ENCODE peak calls at places on chromosomes 1 and 21, in ten cellular contexts. E is astrocyte of the spinal cord, V is nephron progenitor cell, B is heart right ventricle, K is IMR-90, J is cardiac fibroblast, X is adrenal gland, T is activated B cell treated with CpG ODN at 0.5 μM for 24 hours, D is sigmoid colon, G is AG04449. N is an unnamed sample.

GRCh38 chr1:165633624-165634023 is 2.6 kb downstream of the MGST3 start:
- DNase-seq in E (peak), V (no peak), B (no peak), K (peak), J (peak), X (no peak), T (no peak), D (no peak), G (no peak), N (no peak)

GRCh38 chr1:59765036-59765730 is 49.6 kb upstream of the HOOK1 start:
- DNase-seq in E (no peak), V (no peak), B (no peak), K (no peak), J (no peak), X (no peak), T (no peak), D (no peak), G (no peak), N (no peak)

GRCh38 chr1:183318433-183318832 is 99.7 kb downstream of the NMNAT2 start:
- DNase-seq in E (peak), V (peak), B (peak), K (peak), J (peak), X (peak), T (no peak), D (peak), G (peak), N (peak)

GRCh38 chr1:227070638-227071285 is 130.7 kb downstream of the COQ8A start:
- DNase-seq in E (no peak), V (no peak), B (no peak), K (no peak), J (no peak), X (no peak), T (no peak), D (no peak), G (no peak), N (no peak)

GRCh38 chr1:183234660-183235476 is 48.8 kb downstream of the LAMC2 start:
- DNase-seq in E (peak), V (peak), B (peak), K (peak), J (peak), X (peak), T (no peak), D (peak), G (peak), N (peak)

GRCh38 chr1:12722626-12723025 is 6.7 kb downstream of the AADACL3 start:
- DNase-seq in E (no peak), V (no peak), B (no peak), K (no peak), J (no peak), X (no peak), T (no peak), D (no peak), G (no peak), N (no peak)

GRCh38 chr1:230976825-230977747 is 1.6 kb downstream of the TTC13 start:
- DNase-seq in E (no peak), V (no peak), B (peak), K (no peak), J (no peak), X (no peak), T (no peak), D (no peak), G (no peak), N (no peak)

GRCh38 chr1:221294244-221294643 is 415.0 kb downstream of the HLX start:
- DNase-seq in E (no peak), V (no peak), B (no peak), K (peak), J (peak), X (no peak), T (no peak), D (no peak), G (no peak), N (no peak)

GRCh38 chr21:43697758-43698643 is 20.9 kb upstream of the PDXK start:
- DNase-seq in E (peak), V (no peak), B (no peak), K (peak), J (peak), X (no peak), T (no peak), D (no peak), G (no peak), N (no peak)

GRCh38 chr1:212034516-212035122 is 738 bp downstream of the INTS7 start:
- DNase-seq in E (no peak), V (no peak), B (no peak), K (no peak), J (no peak), X (peak), T (no peak), D (no peak), G (no peak), N (no peak)

DNA sequence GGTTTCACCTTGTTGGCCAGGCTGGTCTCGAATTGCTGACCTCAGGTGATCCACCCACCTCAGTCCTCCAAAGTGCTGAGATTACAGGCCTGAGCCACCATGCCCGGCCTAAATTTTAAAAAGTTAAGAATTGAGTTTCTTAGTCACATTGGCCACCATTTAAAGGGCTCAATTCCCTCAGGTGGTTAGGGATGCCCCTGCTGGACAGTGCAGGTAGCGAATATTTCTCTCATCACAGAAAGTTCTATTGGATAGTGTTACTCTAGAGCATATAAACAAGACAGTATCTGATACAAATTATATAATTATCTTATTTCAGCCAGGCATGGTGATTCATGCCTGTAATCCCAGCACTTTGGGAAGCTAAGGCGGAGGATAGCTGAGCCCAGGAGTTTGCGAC is 320.2 kb downstream of the ZP4 start:
- DNase-seq in E (no peak), V (no peak), B (no peak), K (no peak), J (no peak), X (no peak), T (no peak), D (no peak), G (no peak), N (no peak)
- TF ChIP-seq CTCF in E (no peak), V (peak), B (no peak), K (no peak), J (no peak), X (no peak), T (no peak), D (no peak), G (no peak), N (peak)

GRCh38 chr1:88009916-88010315 is 674.2 kb upstream of the PKN2 start:
- DNase-seq in E (no peak), V (no peak), B (no peak), K (no peak), J (no peak), X (no peak), T (no peak), D (no peak), G (no peak), N (no peak)
- TF ChIP-seq CTCF in E (no peak), V (no peak), B (no peak), K (no peak), J (no peak), X (no peak), T (no peak), D (no peak), G (no peak), N (no peak)

GRCh38 chr21:41659791-41660560 is 106.9 kb downstream of the RIPK4 start:
- DNase-seq in E (peak), V (peak), B (no peak), K (peak), J (peak), X (no peak), T (no peak), D (no peak), G (no peak), N (no peak)
- TF ChIP-seq CTCF in E (peak), V (no peak), B (no peak), K (no peak), J (peak), X (no peak), T (no peak), D (no peak), G (no peak), N (no peak)

GRCh38 chr1:17276568-17276967 is 27.7 kb downstream of the PADI3 start:
- DNase-seq in E (peak), V (no peak), B (no peak), K (peak), J (peak), X (peak), T (no peak), D (no peak), G (no peak), N (no peak)

GRCh38 chr1:17272066-17272465 is 23.2 kb downstream of the PADI3 start:
- DNase-seq in E (no peak), V (no peak), B (no peak), K (no peak), J (no peak), X (no peak), T (no peak), D (no peak), G (no peak), N (no peak)

GRCh38 chr1:17273096-17273495 is 24.2 kb downstream of the PADI3 start:
- DNase-seq in E (no peak), V (no peak), B (no peak), K (no peak), J (no peak), X (no peak), T (no peak), D (no peak), G (no peak), N (no peak)

GRCh38 chr1:17272641-17273040 is 23.7 kb downstream of the PADI3 start:
- DNase-seq in E (no peak), V (no peak), B (no peak), K (no peak), J (no peak), X (no peak), T (no peak), D (no peak), G (no peak), N (no peak)

GRCh38 chr1:17274186-17275170 is 25.6 kb downstream of the PADI3 start:
- DNase-seq in E (peak), V (peak), B (no peak), K (peak), J (peak), X (peak), T (no peak), D (peak), G (no peak), N (no peak)
- TF ChIP-seq CTCF in E (peak), V (peak), B (peak), K (peak), J (peak), X (peak), T (no peak), D (no peak), G (peak), N (peak)

DNA sequence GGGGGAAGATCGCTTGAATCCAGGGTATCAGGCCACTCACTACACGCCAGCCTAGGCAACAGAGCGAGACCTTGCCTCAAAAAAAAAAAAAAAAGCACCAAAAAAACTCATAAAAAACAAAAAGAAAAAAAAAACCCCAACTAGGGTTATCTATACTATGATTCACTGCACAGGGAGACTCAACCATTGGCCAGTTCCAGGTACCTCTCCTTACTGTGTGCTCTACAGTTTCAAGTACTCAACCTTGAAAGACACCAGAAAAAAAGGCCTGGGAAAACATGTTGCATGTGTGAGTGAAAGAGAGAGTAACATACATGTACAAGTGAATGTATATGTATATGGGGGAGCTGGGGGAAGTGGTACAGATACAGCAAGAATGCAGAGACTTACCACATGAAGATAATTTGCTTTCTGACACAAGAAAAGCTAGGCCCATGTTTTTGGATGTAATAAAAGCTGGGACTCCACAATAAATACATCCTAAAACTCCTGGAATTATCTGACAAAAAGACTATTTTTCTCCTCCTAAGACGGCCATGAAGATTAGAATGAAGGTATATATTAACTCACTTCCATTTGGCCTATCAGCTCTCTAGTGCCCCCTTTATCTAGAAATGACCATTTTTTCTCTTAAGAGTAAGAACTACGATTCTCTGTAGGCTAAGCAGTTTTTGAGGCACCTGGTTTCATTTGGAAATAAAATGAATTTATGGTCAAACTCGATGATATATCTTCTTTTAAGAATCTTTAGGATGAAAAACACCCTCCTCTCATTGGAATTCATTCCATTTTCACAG is 52.2 kb downstream of the SLC27A3 start:
- DNase-seq in E (no peak), V (no peak), B (no peak), K (no peak), J (no peak), X (no peak), T (no peak), D (no peak), G (no peak), N (no peak)
- TF ChIP-seq CTCF in E (peak), V (no peak), B (no peak), K (no peak), J (no peak), X (no peak), T (no peak), D (no peak), G (no peak), N (no peak)

GRCh38 chr1:1121611-1122077 is 5.8 kb upstream of the C1orf159 start:
- DNase-seq in E (no peak), V (no peak), B (no peak), K (no peak), J (no peak), X (no peak), T (no peak), D (peak), G (no peak), N (no peak)

GRCh38 chr1:1123581-1124507 is 8.0 kb upstream of the C1orf159 start:
- DNase-seq in E (no peak), V (no peak), B (no peak), K (peak), J (peak), X (peak), T (no peak), D (no peak), G (no peak), N (no peak)

GRCh38 chr1:1122078-1122811 is 6.4 kb upstream of the C1orf159 start:
- DNase-seq in E (peak), V (peak), B (peak), K (peak), J (peak), X (peak), T (peak), D (peak), G (no peak), N (no peak)

GRCh38 chr1:1124508-1124785 is 8.6 kb upstream of the C1orf159 start:
- DNase-seq in E (no peak), V (no peak), B (no peak), K (no peak), J (no peak), X (peak), T (no peak), D (no peak), G (no peak), N (no peak)

GRCh38 chr1:1122981-1123480 is 7.1 kb upstream of the C1orf159 start:
- DNase-seq in E (no peak), V (no peak), B (no peak), K (no peak), J (no peak), X (no peak), T (peak), D (no peak), G (no peak), N (no peak)
- TF ChIP-seq CTCF in E (no peak), V (no peak), B (no peak), K (no peak), J (no peak), X (no peak), T (no peak), D (no peak), G (no peak), N (no peak)

DNA sequence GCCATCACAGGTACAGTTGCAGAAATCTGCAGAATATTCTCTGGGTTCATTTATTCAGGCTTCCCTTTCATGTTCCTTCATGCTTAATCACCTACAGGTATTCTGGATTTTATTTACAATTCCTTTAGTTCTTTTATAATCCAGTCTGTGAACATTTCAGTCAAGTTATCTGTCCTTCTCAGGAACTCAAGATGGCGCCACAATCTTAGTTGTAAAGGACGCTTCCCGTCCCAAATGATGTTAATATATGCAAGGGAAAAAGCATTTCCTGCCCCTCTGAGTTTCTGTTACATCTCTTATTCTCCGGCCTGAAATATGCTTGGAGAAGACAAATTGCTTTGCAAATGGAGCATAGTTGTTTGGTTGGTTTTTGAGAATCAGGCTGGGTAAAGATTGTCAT is 19.3 kb downstream of the F3 start:
- DNase-seq in E (peak), V (peak), B (peak), K (peak), J (peak), X (no peak), T (no peak), D (no peak), G (no peak), N (no peak)
- TF ChIP-seq CTCF in E (peak), V (peak), B (peak), K (peak), J (peak), X (peak), T (no peak), D (peak), G (peak), N (peak)

GRCh38 chr1:33007190-33008050 is 29.3 kb downstream of the AK2 start:
- DNase-seq in E (peak), V (no peak), B (peak), K (peak), J (peak), X (peak), T (no peak), D (no peak), G (peak), N (peak)
- TF ChIP-seq CTCF in E (peak), V (no peak), B (peak), K (peak), J (peak), X (peak), T (no peak), D (peak), G (peak), N (peak)

DNA sequence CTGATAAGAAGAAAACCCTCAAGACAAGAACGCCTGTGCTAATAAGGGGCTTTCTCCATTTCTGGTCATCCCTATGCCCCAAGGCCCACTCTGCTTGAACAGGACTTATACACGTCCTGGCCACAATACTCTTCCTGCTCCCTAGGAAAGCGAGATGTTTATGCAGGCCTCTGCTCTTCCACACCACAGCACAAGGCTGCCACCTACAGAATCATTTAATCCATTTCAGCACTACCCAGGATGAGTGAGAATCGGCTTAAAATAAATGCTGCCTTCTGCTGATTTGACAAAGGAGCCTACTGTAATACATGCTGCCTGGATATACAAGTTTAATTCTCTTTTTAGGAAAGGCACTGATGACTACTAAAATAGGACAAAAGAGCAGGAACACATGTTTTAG is 29.4 kb downstream of the FRRS1 start:
- DNase-seq in E (peak), V (peak), B (peak), K (peak), J (peak), X (peak), T (no peak), D (no peak), G (peak), N (peak)
- TF ChIP-seq CTCF in E (peak), V (peak), B (peak), K (peak), J (peak), X (peak), T (no peak), D (no peak), G (peak), N (peak)